ENCODE peak calls at places on chromosomes 4 and X, in seven cellular contexts. M, C, N, V, U, Z and Y are unnamed samples.

GRCh38 chr4:1031956-1032795 is 20.8 kb downstream of the FGFRL1 start:
- DNase-seq in C (no peak), N (no peak), M (no peak), U (no peak), V (no peak), Z (no peak), Y (no peak)

GRCh38 chr4:38125816-38126215 is 165.6 kb downstream of the PTTG2 start:
- DNase-seq in N (no peak), V (no peak), Z (no peak), U (peak), C (no peak), M (no peak), Y (no peak)

GRCh38 chr4:156746111-156746510 is 225.5 kb downstream of the PDGFC start:
- DNase-seq in U (no peak), C (no peak), V (no peak), Z (no peak), M (no peak), N (no peak), Y (no peak)

GRCh38 chr4:183201331-183201730 is 102.3 kb downstream of the WWC2 start:
- DNase-seq in Z (peak), U (peak), N (no peak), V (no peak), M (no peak), C (no peak), Y (no peak)

GRCh38 chr4:85114526-85114925 is 148.0 kb upstream of the WDFY3 start:
- DNase-seq in U (peak), M (no peak), C (no peak), V (no peak), Z (no peak), N (no peak), Y (no peak)

GRCh38 chrX:124217289-124218251 is 114.9 kb upstream of the TEX13D start:
- DNase-seq in U (peak), Z (peak), V (no peak), N (peak), C (no peak), M (no peak), Y (no peak)

GRCh38 chr4:56611501-56611900 is 69.6 kb downstream of the HOPX start:
- DNase-seq in U (no peak), N (no peak), C (no peak), V (no peak), Z (no peak), M (no peak), Y (no peak)

GRCh38 chr4:174999407-174999806 is 81.2 kb downstream of the ADAM29 start:
- DNase-seq in Z (no peak), V (no peak), C (no peak), M (no peak), N (no peak), U (peak), Y (no peak)

GRCh38 chrX:154735695-154736393 is 15.0 kb downstream of the GAB3 start:
- DNase-seq in C (peak), N (peak), V (peak), Z (peak), M (peak), U (peak), Y (no peak)

GRCh38 chr4:130703211-130703920 is 1607.4 kb downstream of the C4orf33 start:
- DNase-seq in M (no peak), V (no peak), N (no peak), C (no peak), Z (peak), U (peak), Y (no peak)

GRCh38 chr4:86939737-86940141 is 4.9 kb downstream of the AFF1 start:
- DNase-seq in C (no peak), Z (no peak), N (no peak), U (no peak), V (no peak), M (no peak), Y (no peak)

GRCh38 chr4:169582706-169583105 is 29.7 kb downstream of the NEK1 start:
- DNase-seq in N (no peak), C (no peak), M (no peak), Z (no peak), U (no peak), V (no peak), Y (no peak)

GRCh38 chr4:73989031-73989430 is 1.0 kb upstream of the PPBP start:
- DNase-seq in V (no peak), Z (no peak), U (no peak), N (no peak), C (no peak), M (no peak), Y (no peak)

GRCh38 chr4:6369924-6370645 is 100.4 kb downstream of the WFS1 start:
- DNase-seq in C (no peak), Z (no peak), N (no peak), V (no peak), M (no peak), U (no peak), Y (no peak)

GRCh38 chrX:37434362-37434761 is 85.2 kb downstream of the PRRG1 start:
- DNase-seq in V (no peak), Z (no peak), U (no peak), M (no peak), N (no peak), C (no peak), Y (no peak)

GRCh38 chr4:37358748-37359147 is 114.2 kb downstream of the NWD2 start:
- DNase-seq in V (no peak), U (peak), N (no peak), Z (no peak), C (no peak), M (no peak), Y (no peak)

GRCh38 chr4:69653147-69653546 is at the start of gene UGT2A1:
- DNase-seq in V (no peak), N (no peak), C (no peak), Z (no peak), U (no peak), M (no peak), Y (no peak)

GRCh38 chr4:88630756-88631155 is 38.5 kb downstream of the HERC3 start:
- DNase-seq in V (no peak), Z (peak), M (no peak), C (no peak), N (no peak), U (peak), Y (no peak)

GRCh38 chrX:123962006-123962485 is 540 bp downstream of the STAG2 start:
- DNase-seq in C (no peak), Z (no peak), N (no peak), M (no peak), V (no peak), U (no peak), Y (no peak)

GRCh38 chrX:9816094-9816700 is 30.0 kb downstream of the SHROOM2 start:
- DNase-seq in M (no peak), U (no peak), C (no peak), N (no peak), V (no peak), Z (no peak), Y (no peak)

GRCh38 chr4:7854697-7855370 is 84.8 kb downstream of the AFAP1 start:
- DNase-seq in N (no peak), Z (no peak), V (peak), U (peak), M (no peak), C (no peak), Y (no peak)

GRCh38 chr4:187175197-187175596 is 451.5 kb upstream of the FAT1 start:
- DNase-seq in U (no peak), Z (no peak), C (no peak), M (no peak), N (no peak), V (no peak), Y (no peak)

GRCh38 chr4:165709973-165710526 is 163.0 kb upstream of the TLL1 start:
- DNase-seq in M (no peak), N (no peak), C (no peak), V (no peak), Z (no peak), U (peak), Y (no peak)

GRCh38 chr4:133483600-133484246 is 334.6 kb downstream of the PCDH10 start:
- DNase-seq in U (peak), C (no peak), V (no peak), M (no peak), Z (no peak), N (no peak), Y (no peak)

GRCh38 chr4:184959309-184959708 is 59.0 kb upstream of the HELT start:
- DNase-seq in N (no peak), C (no peak), Z (no peak), V (no peak), M (no peak), U (no peak), Y (no peak)

GRCh38 chr4:54709281-54709854 is 51.6 kb downstream of the KIT start:
- DNase-seq in V (no peak), N (no peak), Z (no peak), C (no peak), M (no peak), U (no peak), Y (no peak)

GRCh38 chr4:183492791-183493221 is 12.1 kb upstream of the ING2 start:
- DNase-seq in N (no peak), Z (peak), M (no peak), U (peak), V (no peak), C (no peak), Y (no peak)

GRCh38 chr4:33073811-33074210 is 2353.6 kb downstream of the PCDH7 start:
- DNase-seq in U (no peak), M (no peak), V (no peak), Z (no peak), C (no peak), N (no peak), Y (no peak)

GRCh38 chr4:149638073-149638472 is 177.6 kb downstream of the IQCM start:
- DNase-seq in V (no peak), C (no peak), Z (peak), M (no peak), N (no peak), U (peak), Y (no peak)

GRCh38 chr4:15003441-15003890 is 1.2 kb downstream of the CPEB2 start:
- DNase-seq in C (peak), Z (peak), N (no peak), U (peak), V (peak), M (peak), Y (no peak)

GRCh38 chr4:124903995-124904722 is 191.6 kb upstream of the ANKRD50 start:
- DNase-seq in U (peak), M (no peak), Z (peak), V (no peak), N (peak), C (no peak), Y (no peak)

GRCh38 chr4:23970193-23970850 is 80.5 kb upstream of the PPARGC1A start:
- DNase-seq in U (no peak), C (no peak), N (no peak), V (no peak), M (no peak), Z (no peak), Y (no peak)

GRCh38 chr4:7649741-7650531 is 215.2 kb upstream of the PSAPL1 start:
- DNase-seq in C (no peak), V (peak), U (peak), Z (peak), M (peak), N (no peak), Y (no peak)

GRCh38 chr4:155353923-155354540 is 22.7 kb downstream of the MAP9 start:
- DNase-seq in Z (peak), C (peak), N (peak), V (peak), M (peak), U (peak), Y (no peak)

GRCh38 chrX:22968494-22968893 is 31.3 kb upstream of the DDX53 start:
- DNase-seq in V (no peak), N (no peak), Z (no peak), U (no peak), C (no peak), M (no peak), Y (no peak)

GRCh38 chrX:131792789-131793462 is 230.2 kb upstream of the STK26 start:
- DNase-seq in U (no peak), V (peak), C (peak), Z (peak), M (no peak), N (no peak), Y (no peak)

GRCh38 chr4:146194212-146194611 is 18.7 kb downstream of the LSM6 start:
- DNase-seq in U (no peak), V (no peak), M (no peak), C (no peak), Z (no peak), N (no peak), Y (no peak)

GRCh38 chr4:83019794-83020497 is 9.3 kb upstream of the LIN54 start:
- DNase-seq in C (no peak), N (no peak), Z (no peak), V (no peak), U (no peak), M (no peak), Y (no peak)

GRCh38 chr4:83024233-83024632 is 10.8 kb upstream of the COPS4 start:
- DNase-seq in M (no peak), U (no peak), V (no peak), Z (no peak), N (no peak), C (no peak), Y (no peak)

GRCh38 chr4:83025563-83025962 is 9.4 kb upstream of the COPS4 start:
- DNase-seq in V (no peak), N (no peak), M (no peak), U (no peak), Z (no peak), C (no peak), Y (no peak)

DNA sequence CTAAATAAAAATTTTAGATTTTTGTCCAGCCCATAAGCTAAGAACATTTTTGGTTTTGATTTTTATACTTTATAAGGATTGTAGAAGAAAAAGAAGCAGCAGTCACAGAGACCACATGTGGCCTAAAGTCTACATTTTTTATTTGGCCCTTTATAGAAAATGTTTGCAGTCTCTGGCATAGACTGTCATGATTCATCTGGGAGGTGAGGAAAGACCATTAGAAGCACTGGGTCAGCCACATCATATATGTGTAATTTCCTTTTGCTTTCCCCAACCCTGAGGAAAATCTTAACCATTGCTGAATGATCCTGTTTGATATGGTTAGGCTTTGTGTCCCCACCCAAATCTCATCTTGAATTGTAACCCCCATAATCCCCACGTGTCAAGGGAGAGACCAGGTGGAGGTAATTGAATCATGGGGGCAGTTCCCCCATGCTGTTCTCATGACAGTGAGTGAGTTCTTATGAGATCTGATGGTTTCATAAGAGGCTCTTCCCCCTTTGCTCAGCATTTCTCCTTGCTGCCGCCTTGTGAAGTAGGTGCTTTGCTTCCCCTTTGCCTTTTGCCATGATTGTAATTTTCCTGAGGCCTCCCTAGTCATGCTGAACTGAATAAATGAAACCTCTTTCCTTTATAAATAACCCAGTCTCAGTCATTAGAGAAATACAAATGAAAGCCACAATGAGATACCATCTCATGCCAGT is 12.1 kb upstream of the COPS4 start:
- DNase-seq in Z (no peak), C (no peak), N (no peak), U (peak), V (no peak), M (no peak), Y (no peak)
- TF ChIP-seq CTCF in Z (no peak), C (no peak), N (no peak), U (no peak), V (no peak), M (no peak), Y (no peak)

GRCh38 chr4:26145212-26145611 is 175.6 kb upstream of the RBPJ start:
- DNase-seq in C (no peak), V (no peak), U (no peak), Z (no peak), N (no peak), M (no peak), Y (no peak)
- TF ChIP-seq CTCF in C (no peak), V (no peak), U (no peak), Z (no peak), N (no peak), M (no peak), Y (no peak)

GRCh38 chrX:141467442-141467841 is 117.1 kb downstream of the SPANXA1 start:
- DNase-seq in U (peak), M (no peak), V (no peak), N (no peak), Z (no peak), C (no peak), Y (no peak)
- TF ChIP-seq CTCF in U (no peak), M (no peak), V (no peak), N (no peak), Z (no peak), C (no peak), Y (no peak)

GRCh38 chr4:2412885-2413716 is 5.3 kb downstream of the ZFYVE28 start:
- DNase-seq in C (peak), M (peak), N (no peak), Z (peak), V (peak), U (peak), Y (no peak)
- TF ChIP-seq CTCF in C (peak), M (peak), N (peak), Z (peak), V (peak), U (peak), Y (peak)